ENCODE peak calls at places on chromosomes 2 and 18, in ten cellular contexts. One of them, this sample, is unnamed.
A peak's percentile ranks its signal among the peaks of the same experiment; 100 is the strongest.

GRCh38 chr18:58391932-58392331 is 237.0 kb downstream of the ALPK2 start:
- DNase-seq in ecto neural progenitor cell: no peak
- DNase-seq in hippocampal formation: no peak
- DNase-seq in activated T-cell treated with anti-CD3 and anti-CD28 coated beads, Interleukin-2, amount 50 U/mL, for 1 hour: no peak
- DNase-seq in ACHN: no peak
- DNase-seq in A549: no peak
- DNase-seq in kidney tubule cell: no peak
- DNase-seq in mesenchymal stem cell: no peak
- DNase-seq in effector CD4-positive, alpha-beta T cell: no peak
- DNase-seq in stimulated activated CD8-positive, alpha-beta memory T cell treated with anti-CD3 and anti-CD28 coated beads, Interleukin-2, amount 100 ng/mL, for 48 hours: no peak
- DNase-seq in this sample: no peak

GRCh38 chr2:198054299-198054698 is 249.9 kb downstream of the PLCL1 start:
- DNase-seq in ecto neural progenitor cell: no peak
- DNase-seq in effector CD4-positive, alpha-beta T cell: peak; percentile 17
- DNase-seq in A549: peak; percentile 30
- DNase-seq in hippocampal formation: no peak
- DNase-seq in mesenchymal stem cell: peak; percentile 47
- DNase-seq in stimulated activated CD8-positive, alpha-beta memory T cell treated with anti-CD3 and anti-CD28 coated beads, Interleukin-2, amount 100 ng/mL, for 48 hours: peak; percentile 8
- DNase-seq in activated T-cell treated with anti-CD3 and anti-CD28 coated beads, Interleukin-2, amount 50 U/mL, for 1 hour: peak; percentile 48
- DNase-seq in kidney tubule cell: peak; percentile 19
- DNase-seq in ACHN: peak; percentile 30
- DNase-seq in this sample: peak; percentile 60

GRCh38 chr2:47798628-47799027 is 15.7 kb downstream of the MSH6 start:
- DNase-seq in effector CD4-positive, alpha-beta T cell: no peak
- DNase-seq in mesenchymal stem cell: no peak
- DNase-seq in stimulated activated CD8-positive, alpha-beta memory T cell treated with anti-CD3 and anti-CD28 coated beads, Interleukin-2, amount 100 ng/mL, for 48 hours: no peak
- DNase-seq in activated T-cell treated with anti-CD3 and anti-CD28 coated beads, Interleukin-2, amount 50 U/mL, for 1 hour: no peak
- DNase-seq in ACHN: no peak
- DNase-seq in ecto neural progenitor cell: no peak
- DNase-seq in kidney tubule cell: no peak
- DNase-seq in hippocampal formation: no peak
- DNase-seq in A549: no peak
- DNase-seq in this sample: peak; percentile 24

GRCh38 chr2:160194351-160194750 is 5.7 kb downstream of the ITGB6 start:
- DNase-seq in activated T-cell treated with anti-CD3 and anti-CD28 coated beads, Interleukin-2, amount 50 U/mL, for 1 hour: no peak
- DNase-seq in A549: no peak
- DNase-seq in ACHN: no peak
- DNase-seq in mesenchymal stem cell: no peak
- DNase-seq in kidney tubule cell: peak; percentile 38
- DNase-seq in effector CD4-positive, alpha-beta T cell: no peak
- DNase-seq in stimulated activated CD8-positive, alpha-beta memory T cell treated with anti-CD3 and anti-CD28 coated beads, Interleukin-2, amount 100 ng/mL, for 48 hours: no peak
- DNase-seq in ecto neural progenitor cell: no peak
- DNase-seq in hippocampal formation: no peak
- DNase-seq in this sample: no peak

GRCh38 chr2:23566236-23567142 is 181.5 kb downstream of the KLHL29 start:
- DNase-seq in mesenchymal stem cell: peak; percentile 42
- DNase-seq in activated T-cell treated with anti-CD3 and anti-CD28 coated beads, Interleukin-2, amount 50 U/mL, for 1 hour: peak; percentile 32
- DNase-seq in A549: peak; percentile 31
- DNase-seq in effector CD4-positive, alpha-beta T cell: no peak
- DNase-seq in ACHN: peak; percentile 35
- DNase-seq in kidney tubule cell: peak; percentile 21
- DNase-seq in stimulated activated CD8-positive, alpha-beta memory T cell treated with anti-CD3 and anti-CD28 coated beads, Interleukin-2, amount 100 ng/mL, for 48 hours: peak; percentile 27
- DNase-seq in ecto neural progenitor cell: no peak
- DNase-seq in hippocampal formation: no peak
- DNase-seq in this sample: no peak

GRCh38 chr2:218168635-218169462 is 2.1 kb upstream of the CXCR1 start:
- DNase-seq in hippocampal formation: no peak
- DNase-seq in ecto neural progenitor cell: peak; percentile 73
- DNase-seq in effector CD4-positive, alpha-beta T cell: peak; percentile 57
- DNase-seq in activated T-cell treated with anti-CD3 and anti-CD28 coated beads, Interleukin-2, amount 50 U/mL, for 1 hour: peak; percentile 70
- DNase-seq in mesenchymal stem cell: peak; percentile 48
- DNase-seq in stimulated activated CD8-positive, alpha-beta memory T cell treated with anti-CD3 and anti-CD28 coated beads, Interleukin-2, amount 100 ng/mL, for 48 hours: peak; percentile 61
- DNase-seq in kidney tubule cell: peak; percentile 44
- DNase-seq in ACHN: peak; percentile 55
- DNase-seq in A549: peak; percentile 40
- DNase-seq in this sample: no peak

GRCh38 chr18:27860011-27860410 is 316.9 kb downstream of the CDH2 start:
- DNase-seq in ecto neural progenitor cell: no peak
- DNase-seq in effector CD4-positive, alpha-beta T cell: no peak
- DNase-seq in ACHN: no peak
- DNase-seq in stimulated activated CD8-positive, alpha-beta memory T cell treated with anti-CD3 and anti-CD28 coated beads, Interleukin-2, amount 100 ng/mL, for 48 hours: no peak
- DNase-seq in kidney tubule cell: no peak
- DNase-seq in A549: no peak
- DNase-seq in mesenchymal stem cell: no peak
- DNase-seq in hippocampal formation: no peak
- DNase-seq in activated T-cell treated with anti-CD3 and anti-CD28 coated beads, Interleukin-2, amount 50 U/mL, for 1 hour: no peak
- DNase-seq in this sample: no peak

GRCh38 chr2:79622508-79622907 is 109.7 kb downstream of the CTNNA2 start:
- DNase-seq in effector CD4-positive, alpha-beta T cell: no peak
- DNase-seq in mesenchymal stem cell: peak; percentile 19
- DNase-seq in stimulated activated CD8-positive, alpha-beta memory T cell treated with anti-CD3 and anti-CD28 coated beads, Interleukin-2, amount 100 ng/mL, for 48 hours: no peak
- DNase-seq in activated T-cell treated with anti-CD3 and anti-CD28 coated beads, Interleukin-2, amount 50 U/mL, for 1 hour: no peak
- DNase-seq in kidney tubule cell: peak; percentile 52
- DNase-seq in hippocampal formation: no peak
- DNase-seq in ecto neural progenitor cell: no peak
- DNase-seq in ACHN: peak; percentile 39
- DNase-seq in A549: peak; percentile 33
- DNase-seq in this sample: no peak

GRCh38 chr2:231364061-231364460 is 31.4 kb upstream of the B3GNT7 start:
- DNase-seq in effector CD4-positive, alpha-beta T cell: no peak
- DNase-seq in kidney tubule cell: no peak
- DNase-seq in ecto neural progenitor cell: no peak
- DNase-seq in A549: no peak
- DNase-seq in mesenchymal stem cell: no peak
- DNase-seq in hippocampal formation: no peak
- DNase-seq in activated T-cell treated with anti-CD3 and anti-CD28 coated beads, Interleukin-2, amount 50 U/mL, for 1 hour: no peak
- DNase-seq in stimulated activated CD8-positive, alpha-beta memory T cell treated with anti-CD3 and anti-CD28 coated beads, Interleukin-2, amount 100 ng/mL, for 48 hours: no peak
- DNase-seq in ACHN: no peak
- DNase-seq in this sample: no peak

GRCh38 chr18:25832008-25832604 is 258.3 kb downstream of the SS18 start:
- DNase-seq in ACHN: peak; percentile 57
- DNase-seq in mesenchymal stem cell: peak; percentile 68
- DNase-seq in kidney tubule cell: peak; percentile 49
- DNase-seq in hippocampal formation: peak; percentile 8
- DNase-seq in ecto neural progenitor cell: peak; percentile 82
- DNase-seq in effector CD4-positive, alpha-beta T cell: no peak
- DNase-seq in A549: peak; percentile 31
- DNase-seq in activated T-cell treated with anti-CD3 and anti-CD28 coated beads, Interleukin-2, amount 50 U/mL, for 1 hour: no peak
- DNase-seq in stimulated activated CD8-positive, alpha-beta memory T cell treated with anti-CD3 and anti-CD28 coated beads, Interleukin-2, amount 100 ng/mL, for 48 hours: peak; percentile 8
- DNase-seq in this sample: peak; percentile 54

GRCh38 chr18:29188760-29189159 is 1011.8 kb upstream of the CDH2 start:
- DNase-seq in ecto neural progenitor cell: no peak
- DNase-seq in activated T-cell treated with anti-CD3 and anti-CD28 coated beads, Interleukin-2, amount 50 U/mL, for 1 hour: no peak
- DNase-seq in stimulated activated CD8-positive, alpha-beta memory T cell treated with anti-CD3 and anti-CD28 coated beads, Interleukin-2, amount 100 ng/mL, for 48 hours: no peak
- DNase-seq in effector CD4-positive, alpha-beta T cell: no peak
- DNase-seq in kidney tubule cell: peak; percentile 59
- DNase-seq in ACHN: no peak
- DNase-seq in hippocampal formation: no peak
- DNase-seq in A549: no peak
- DNase-seq in mesenchymal stem cell: no peak
- DNase-seq in this sample: no peak

GRCh38 chr18:51154664-51155063 is 42.8 kb downstream of the MEX3C start:
- DNase-seq in hippocampal formation: no peak
- DNase-seq in mesenchymal stem cell: no peak
- DNase-seq in effector CD4-positive, alpha-beta T cell: no peak
- DNase-seq in ACHN: no peak
- DNase-seq in activated T-cell treated with anti-CD3 and anti-CD28 coated beads, Interleukin-2, amount 50 U/mL, for 1 hour: no peak
- DNase-seq in A549: no peak
- DNase-seq in kidney tubule cell: no peak
- DNase-seq in ecto neural progenitor cell: no peak
- DNase-seq in stimulated activated CD8-positive, alpha-beta memory T cell treated with anti-CD3 and anti-CD28 coated beads, Interleukin-2, amount 100 ng/mL, for 48 hours: no peak
- DNase-seq in this sample: no peak

GRCh38 chr2:36672199-36672598 is 24.3 kb upstream of the VIT start:
- DNase-seq in kidney tubule cell: peak; percentile 42
- DNase-seq in A549: peak; percentile 69
- DNase-seq in mesenchymal stem cell: peak; percentile 52
- DNase-seq in stimulated activated CD8-positive, alpha-beta memory T cell treated with anti-CD3 and anti-CD28 coated beads, Interleukin-2, amount 100 ng/mL, for 48 hours: no peak
- DNase-seq in ACHN: peak; percentile 56
- DNase-seq in activated T-cell treated with anti-CD3 and anti-CD28 coated beads, Interleukin-2, amount 50 U/mL, for 1 hour: no peak
- DNase-seq in effector CD4-positive, alpha-beta T cell: no peak
- DNase-seq in ecto neural progenitor cell: no peak
- DNase-seq in hippocampal formation: peak; percentile 3
- DNase-seq in this sample: peak; percentile 13

GRCh38 chr2:8539743-8540551 is 141.9 kb upstream of the ID2 start:
- DNase-seq in ecto neural progenitor cell: no peak
- DNase-seq in effector CD4-positive, alpha-beta T cell: no peak
- DNase-seq in ACHN: no peak
- DNase-seq in kidney tubule cell: peak; percentile 61
- DNase-seq in stimulated activated CD8-positive, alpha-beta memory T cell treated with anti-CD3 and anti-CD28 coated beads, Interleukin-2, amount 100 ng/mL, for 48 hours: no peak
- DNase-seq in mesenchymal stem cell: peak; percentile 15
- DNase-seq in hippocampal formation: no peak
- DNase-seq in A549: no peak
- DNase-seq in activated T-cell treated with anti-CD3 and anti-CD28 coated beads, Interleukin-2, amount 50 U/mL, for 1 hour: no peak
- DNase-seq in this sample: no peak

GRCh38 chr2:234512884-234513669 is 16.2 kb upstream of the ARL4C start:
- DNase-seq in stimulated activated CD8-positive, alpha-beta memory T cell treated with anti-CD3 and anti-CD28 coated beads, Interleukin-2, amount 100 ng/mL, for 48 hours: no peak
- DNase-seq in mesenchymal stem cell: no peak
- DNase-seq in activated T-cell treated with anti-CD3 and anti-CD28 coated beads, Interleukin-2, amount 50 U/mL, for 1 hour: no peak
- DNase-seq in ecto neural progenitor cell: no peak
- DNase-seq in A549: no peak
- DNase-seq in ACHN: no peak
- DNase-seq in kidney tubule cell: no peak
- DNase-seq in effector CD4-positive, alpha-beta T cell: no peak
- DNase-seq in hippocampal formation: no peak
- DNase-seq in this sample: no peak

GRCh38 chr2:231905026-231905425 is 21.2 kb downstream of the NPPC start:
- DNase-seq in stimulated activated CD8-positive, alpha-beta memory T cell treated with anti-CD3 and anti-CD28 coated beads, Interleukin-2, amount 100 ng/mL, for 48 hours: no peak
- DNase-seq in A549: no peak
- DNase-seq in hippocampal formation: no peak
- DNase-seq in mesenchymal stem cell: no peak
- DNase-seq in activated T-cell treated with anti-CD3 and anti-CD28 coated beads, Interleukin-2, amount 50 U/mL, for 1 hour: no peak
- DNase-seq in ecto neural progenitor cell: no peak
- DNase-seq in kidney tubule cell: no peak
- DNase-seq in effector CD4-positive, alpha-beta T cell: no peak
- DNase-seq in ACHN: no peak
- DNase-seq in this sample: no peak

GRCh38 chr2:224887159-224887558 is 155.1 kb downstream of the DOCK10 start:
- DNase-seq in ACHN: no peak
- DNase-seq in hippocampal formation: no peak
- DNase-seq in activated T-cell treated with anti-CD3 and anti-CD28 coated beads, Interleukin-2, amount 50 U/mL, for 1 hour: no peak
- DNase-seq in mesenchymal stem cell: no peak
- DNase-seq in A549: no peak
- DNase-seq in stimulated activated CD8-positive, alpha-beta memory T cell treated with anti-CD3 and anti-CD28 coated beads, Interleukin-2, amount 100 ng/mL, for 48 hours: no peak
- DNase-seq in ecto neural progenitor cell: no peak
- DNase-seq in effector CD4-positive, alpha-beta T cell: no peak
- DNase-seq in kidney tubule cell: no peak
- DNase-seq in this sample: no peak

GRCh38 chr2:309148-309969 is 21.5 kb upstream of the ALKAL2 start:
- DNase-seq in effector CD4-positive, alpha-beta T cell: no peak
- DNase-seq in stimulated activated CD8-positive, alpha-beta memory T cell treated with anti-CD3 and anti-CD28 coated beads, Interleukin-2, amount 100 ng/mL, for 48 hours: no peak
- DNase-seq in mesenchymal stem cell: no peak
- DNase-seq in kidney tubule cell: no peak
- DNase-seq in ecto neural progenitor cell: peak; percentile 56
- DNase-seq in A549: no peak
- DNase-seq in hippocampal formation: no peak
- DNase-seq in activated T-cell treated with anti-CD3 and anti-CD28 coated beads, Interleukin-2, amount 50 U/mL, for 1 hour: no peak
- DNase-seq in ACHN: no peak
- DNase-seq in this sample: no peak

GRCh38 chr2:144522741-144523605 is 3.1 kb upstream of the ZEB2 start:
- DNase-seq in effector CD4-positive, alpha-beta T cell: no peak
- DNase-seq in ecto neural progenitor cell: no peak
- DNase-seq in mesenchymal stem cell: no peak
- DNase-seq in hippocampal formation: no peak
- DNase-seq in kidney tubule cell: no peak
- DNase-seq in activated T-cell treated with anti-CD3 and anti-CD28 coated beads, Interleukin-2, amount 50 U/mL, for 1 hour: no peak
- DNase-seq in ACHN: no peak
- DNase-seq in stimulated activated CD8-positive, alpha-beta memory T cell treated with anti-CD3 and anti-CD28 coated beads, Interleukin-2, amount 100 ng/mL, for 48 hours: no peak
- DNase-seq in A549: no peak
- DNase-seq in this sample: peak; percentile 80

This sample was measured in globus pallidus.